ENCODE peak calls at places on chromosomes 6 and 20, in five cellular contexts. C, R, I, S and J are unnamed samples.
A peak's percentile ranks its signal among the peaks of the same experiment; 100 is the strongest.

GRCh38 chr6:153976921-153977693 is 61.9 kb upstream of the OPRM1 start:
- DNase-seq in C (no peak), R (peak; percentile 56), I (no peak), S (no peak), J (no peak)

GRCh38 chr20:905396-905961 is 10.7 kb downstream of the ANGPT4 start:
- DNase-seq in C (no peak), R (no peak), I (no peak), S (no peak), J (no peak)

GRCh38 chr6:82113231-82113630 is 134.3 kb downstream of the IBTK start:
- DNase-seq in I (no peak), R (no peak), S (no peak), C (no peak), J (no peak)

GRCh38 chr6:144343736-144344428 is 58.7 kb downstream of the UTRN start:
- DNase-seq in I (no peak), S (peak; percentile 72), C (peak; percentile 68), R (no peak), J (no peak)

GRCh38 chr6:144840619-144841018 is 555.5 kb downstream of the UTRN start:
- DNase-seq in C (no peak), I (no peak), R (no peak), S (no peak), J (no peak)

GRCh38 chr20:36153754-36154695 is 515 bp upstream of the EPB41L1 start:
- DNase-seq in I (peak; percentile 82), C (peak; percentile 60), R (peak; percentile 49), S (peak; percentile 88), J (peak; percentile 89)

GRCh38 chr6:11804135-11804534 is 25.5 kb upstream of the ADTRP start:
- DNase-seq in S (no peak), I (no peak), R (peak; percentile 39), C (no peak), J (no peak)

GRCh38 chr20:43409041-43409913 is 48.4 kb upstream of the SRSF6 start:
- DNase-seq in C (peak; percentile 48), I (no peak), R (peak; percentile 59), S (no peak), J (no peak)

GRCh38 chr6:24431045-24431451 is 28.3 kb downstream of the MRS2 start:
- DNase-seq in S (peak; percentile 28), R (peak; percentile 47), I (no peak), C (peak; percentile 57), J (no peak)

GRCh38 chr6:40907198-40907701 is 131.8 kb downstream of the UNC5CL start:
- DNase-seq in C (peak; percentile 92), I (no peak), S (peak; percentile 25), R (peak; percentile 9), J (peak; percentile 39)

GRCh38 chr6:30955367-30956042 is 14.7 kb downstream of the MUCL3 start:
- DNase-seq in S (peak; percentile 63), I (peak; percentile 63), R (peak; percentile 22), C (no peak), J (no peak)

GRCh38 chr20:23129256-23129655 is 43.1 kb upstream of the CD93 start:
- DNase-seq in S (no peak), C (no peak), R (no peak), I (no peak), J (no peak)

GRCh38 chr20:52494244-52494643 is 302.7 kb upstream of the ZFP64 start:
- DNase-seq in S (no peak), R (peak; percentile 79), C (peak; percentile 10), I (no peak), J (no peak)

GRCh38 chr6:132456700-132457143 is 55.4 kb upstream of the MOXD1 start:
- DNase-seq in S (peak; percentile 18), I (no peak), R (peak; percentile 21), C (no peak), J (no peak)

GRCh38 chr6:90107721-90108364 is 188.8 kb downstream of the BACH2 start:
- DNase-seq in I (no peak), S (no peak), R (no peak), C (no peak), J (no peak)

GRCh38 chr20:6240059-6240458 is 117.2 kb upstream of the FERMT1 start:
- DNase-seq in S (no peak), R (no peak), C (no peak), I (no peak), J (no peak)

GRCh38 chr20:3997446-3997845 is 17.9 kb downstream of the RNF24 start:
- DNase-seq in C (no peak), S (no peak), R (no peak), I (no peak), J (no peak)

GRCh38 chr20:61923371-61924166 is 142.1 kb downstream of the TAF4 start:
- DNase-seq in R (no peak), I (no peak), S (no peak), C (no peak), J (no peak)

GRCh38 chr6:121711472-121711871 is 276.0 kb downstream of the GJA1 start:
- DNase-seq in S (no peak), I (no peak), C (no peak), R (no peak), J (no peak)

GRCh38 chr20:59825944-59826759 is 107.3 kb downstream of the SYCP2 start:
- DNase-seq in S (peak; percentile 77), R (no peak), I (peak; percentile 96), C (no peak), J (peak; percentile 71)

GRCh38 chr20:50980071-50980681 is 21.6 kb downstream of the MOCS3 start:
- DNase-seq in R (peak; percentile 99), S (no peak), I (no peak), C (peak; percentile 88), J (no peak)

GRCh38 chr6:133835901-133836300 is 53.0 kb upstream of the TCF21 start:
- DNase-seq in I (no peak), C (peak; percentile 52), R (peak; percentile 71), S (no peak), J (no peak)

GRCh38 chr20:2692886-2693285 is 306 bp downstream of the EBF4 start:
- DNase-seq in C (no peak), I (no peak), S (no peak), R (no peak), J (no peak)

GRCh38 chr6:89071036-89071435 is 9.5 kb upstream of the PNRC1 start:
- DNase-seq in S (peak; percentile 41), I (no peak), R (no peak), C (no peak), J (no peak)

GRCh38 chr6:143536461-143536865 is 24.9 kb upstream of the FUCA2 start:
- DNase-seq in S (peak; percentile 65), I (no peak), R (peak; percentile 32), C (peak; percentile 23), J (peak; percentile 31)

GRCh38 chr20:31608256-31608980 is 3.3 kb downstream of the ID1 start:
- DNase-seq in I (peak; percentile 94), R (peak; percentile 60), S (peak; percentile 93), C (peak; percentile 98), J (peak; percentile 93)

GRCh38 chr20:31606678-31606927 is 1.5 kb downstream of the ID1 start:
- DNase-seq in S (no peak), C (no peak), I (no peak), R (no peak), J (no peak)

GRCh38 chr20:31605902-31606677 is 1.0 kb downstream of the ID1 start:
- DNase-seq in I (peak; percentile 65), R (peak; percentile 37), C (no peak), S (peak; percentile 54), J (peak; percentile 14)

GRCh38 chr20:31607640-31608255 is 2.7 kb downstream of the ID1 start:
- DNase-seq in R (peak; percentile 45), I (no peak), S (no peak), C (no peak), J (no peak)

GRCh38 chr20:31606928-31607639 is 2.0 kb downstream of the ID1 start:
- DNase-seq in C (peak; percentile 93), R (peak; percentile 85), I (peak; percentile 73), S (no peak), J (peak; percentile 28)
- H3K27ac ChIP-seq in C (peak overlapping the region; percentile 98), R (peak overlapping the region; percentile 98), I (peak overlapping the region; percentile 99), S (peak overlapping the region; percentile 77), J (peak overlapping the region; percentile 86)

GRCh38 chr6:17280138-17280537 is 1.0 kb upstream of the RBM24 start:
- DNase-seq in S (no peak), R (no peak), C (no peak), I (no peak), J (no peak)

GRCh38 chr6:17281497-17282481 is 628 bp downstream of the RBM24 start:
- DNase-seq in I (peak; percentile 52), S (peak; percentile 38), R (peak; percentile 41), C (no peak), J (no peak)

GRCh38 chr6:17280552-17281090 is 540 bp upstream of the RBM24 start:
- DNase-seq in R (no peak), C (peak; percentile 63), S (peak; percentile 54), I (peak; percentile 55), J (no peak)

GRCh38 chr6:17283074-17283473 is 1.9 kb downstream of the RBM24 start:
- DNase-seq in I (no peak), R (no peak), C (no peak), S (no peak), J (no peak)

DNA sequence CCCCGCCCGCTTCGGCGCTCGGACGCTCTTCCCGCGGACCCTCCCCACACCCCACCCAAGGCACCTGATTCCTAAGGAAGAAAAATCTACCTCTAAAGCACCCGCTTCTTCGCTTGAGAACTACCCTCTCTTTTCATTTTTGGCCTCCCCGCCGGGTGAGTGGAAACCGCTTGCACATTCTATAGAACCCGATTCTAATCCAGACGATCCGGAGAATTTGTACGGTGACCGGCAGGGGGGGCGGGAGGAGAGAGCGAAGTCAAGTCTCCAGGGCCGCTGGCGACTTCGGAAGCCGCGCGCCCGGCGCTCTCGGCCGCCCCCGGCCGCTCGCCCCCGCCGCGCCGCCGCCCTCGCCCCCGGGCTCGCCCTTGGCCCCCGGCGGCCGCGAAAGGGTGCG is at the start of gene RBM24:
- DNase-seq in C (peak; percentile 82), R (peak; percentile 82), I (peak; percentile 74), S (peak; percentile 86), J (peak; percentile 40)
- TF ChIP-seq CTCF in C (peak; percentile 21), R (no peak), I (peak; percentile 51), S (no peak), J (no peak)

GRCh38 chr6:26332408-26332807 is 32.6 kb upstream of the BTN3A2 start:
- DNase-seq in S (no peak), I (no peak), R (no peak), C (no peak), J (no peak)
- H3K4me3 ChIP-seq in S (no peak overlapping the region), I (no peak overlapping the region), R (peak overlapping the region; percentile 24), C (peak overlapping the region; percentile 69), J (no peak overlapping the region)

GRCh38 chr6:156869986-156870398 is 92.8 kb downstream of the ARID1B start:
- DNase-seq in S (no peak), C (no peak), R (no peak), I (no peak), J (no peak)
- H3K27ac ChIP-seq in S (no peak overlapping the region), C (no peak overlapping the region), R (no peak overlapping the region), I (no peak overlapping the region), J (no peak overlapping the region)